ENCODE peak calls at places on chromosomes 3 and 15, in five cellular contexts. One of them, this sample, is unnamed.

GRCh38 chr3:119428538-119428937 is 34.9 kb downstream of the TMEM39A start:
- DNase-seq in MG63: no peak
- DNase-seq in NT2/D1: peak; percentile 25
- DNase-seq in brain microvascular endothelial cell: no peak
- DNase-seq in astrocyte: no peak
- DNase-seq in this sample: no peak

GRCh38 chr3:20043398-20043797 is 3.2 kb downstream of the KAT2B start:
- DNase-seq in MG63: peak; percentile 47
- DNase-seq in NT2/D1: no peak
- DNase-seq in brain microvascular endothelial cell: peak; percentile 17
- DNase-seq in astrocyte: no peak
- DNase-seq in this sample: peak; percentile 88

GRCh38 chr3:195662-196061 is 901 bp upstream of the CHL1 start:
- DNase-seq in MG63: no peak
- DNase-seq in NT2/D1: no peak
- DNase-seq in brain microvascular endothelial cell: no peak
- DNase-seq in astrocyte: no peak
- DNase-seq in this sample: no peak

GRCh38 chr15:63553388-63553791 is 43.8 kb upstream of the FBXL22 start:
- DNase-seq in MG63: peak; percentile 72
- DNase-seq in NT2/D1: no peak
- DNase-seq in brain microvascular endothelial cell: peak; percentile 95
- DNase-seq in astrocyte: peak; percentile 100
- DNase-seq in this sample: peak; percentile 31

GRCh38 chr3:152176241-152176640 is 92.5 kb upstream of the MBNL1 start:
- DNase-seq in MG63: no peak
- DNase-seq in NT2/D1: no peak
- DNase-seq in brain microvascular endothelial cell: peak; percentile 25
- DNase-seq in astrocyte: peak; percentile 85
- DNase-seq in this sample: no peak

GRCh38 chr3:25855281-25855680 is 65.4 kb downstream of the OXSM start:
- DNase-seq in MG63: no peak
- DNase-seq in NT2/D1: no peak
- DNase-seq in brain microvascular endothelial cell: peak; percentile 36
- DNase-seq in astrocyte: peak; percentile 53
- DNase-seq in this sample: no peak

GRCh38 chr3:64131755-64132154 is 93.5 kb downstream of the PRICKLE2 start:
- DNase-seq in MG63: no peak
- DNase-seq in NT2/D1: no peak
- DNase-seq in brain microvascular endothelial cell: no peak
- DNase-seq in astrocyte: no peak
- DNase-seq in this sample: no peak

GRCh38 chr3:11096266-11097135 is 57.8 kb upstream of the HRH1 start:
- DNase-seq in MG63: peak; percentile 94
- DNase-seq in NT2/D1: no peak
- DNase-seq in brain microvascular endothelial cell: peak; percentile 89
- DNase-seq in astrocyte: peak; percentile 87
- DNase-seq in this sample: peak; percentile 89

GRCh38 chr3:143040264-143040879 is 39.0 kb downstream of the U2SURP start:
- DNase-seq in MG63: no peak
- DNase-seq in NT2/D1: peak; percentile 28
- DNase-seq in brain microvascular endothelial cell: no peak
- DNase-seq in astrocyte: peak; percentile 19
- DNase-seq in this sample: no peak

GRCh38 chr3:103712320-103713008 is 1277.6 kb downstream of the ZPLD1 start:
- DNase-seq in MG63: no peak
- DNase-seq in NT2/D1: no peak
- DNase-seq in brain microvascular endothelial cell: peak; percentile 6
- DNase-seq in astrocyte: peak; percentile 59
- DNase-seq in this sample: no peak

GRCh38 chr3:158791259-158791920 is 10.5 kb upstream of the MFSD1 start:
- DNase-seq in MG63: peak; percentile 52
- DNase-seq in NT2/D1: no peak
- DNase-seq in brain microvascular endothelial cell: peak; percentile 67
- DNase-seq in astrocyte: peak; percentile 74
- DNase-seq in this sample: peak; percentile 32

GRCh38 chr15:71601038-71601869 is 209.1 kb upstream of the NR2E3 start:
- DNase-seq in MG63: no peak
- DNase-seq in NT2/D1: no peak
- DNase-seq in brain microvascular endothelial cell: no peak
- DNase-seq in astrocyte: no peak
- DNase-seq in this sample: no peak

GRCh38 chr15:81294501-81294850 is 29.5 kb downstream of the STARD5 start:
- DNase-seq in MG63: no peak
- DNase-seq in NT2/D1: no peak
- DNase-seq in brain microvascular endothelial cell: no peak
- DNase-seq in astrocyte: no peak
- DNase-seq in this sample: no peak

GRCh38 chr3:49412632-49413337 is 562 bp downstream of the TCTA start:
- DNase-seq in MG63: no peak
- DNase-seq in NT2/D1: no peak
- DNase-seq in brain microvascular endothelial cell: no peak
- DNase-seq in astrocyte: no peak
- DNase-seq in this sample: no peak

GRCh38 chr15:62063851-62064635 is 2.7 kb upstream of the C2CD4A start:
- DNase-seq in MG63: peak; percentile 67
- DNase-seq in NT2/D1: no peak
- DNase-seq in brain microvascular endothelial cell: peak; percentile 18
- DNase-seq in astrocyte: no peak
- DNase-seq in this sample: no peak

GRCh38 chr3:50428007-50428633 is 68.8 kb upstream of the TMEM115 start:
- DNase-seq in MG63: no peak
- DNase-seq in NT2/D1: no peak
- DNase-seq in brain microvascular endothelial cell: no peak
- DNase-seq in astrocyte: no peak
- DNase-seq in this sample: no peak

GRCh38 chr3:126266291-126266840 is 86.0 kb upstream of the ALDH1L1 start:
- DNase-seq in MG63: no peak
- DNase-seq in NT2/D1: no peak
- DNase-seq in brain microvascular endothelial cell: no peak
- DNase-seq in astrocyte: no peak
- DNase-seq in this sample: peak; percentile 90

GRCh38 chr3:128591728-128592426 is 58.7 kb downstream of the RPN1 start:
- DNase-seq in MG63: no peak
- DNase-seq in NT2/D1: no peak
- DNase-seq in brain microvascular endothelial cell: no peak
- DNase-seq in astrocyte: no peak
- DNase-seq in this sample: no peak

GRCh38 chr3:14570864-14571263 is 30.7 kb upstream of the GRIP2 start:
- DNase-seq in MG63: no peak
- DNase-seq in NT2/D1: no peak
- DNase-seq in brain microvascular endothelial cell: no peak
- DNase-seq in astrocyte: no peak
- DNase-seq in this sample: no peak

GRCh38 chr15:95812491-95812890 is 518.0 kb upstream of the NR2F2 start:
- DNase-seq in MG63: no peak
- DNase-seq in NT2/D1: no peak
- DNase-seq in brain microvascular endothelial cell: no peak
- DNase-seq in astrocyte: peak; percentile 58
- DNase-seq in this sample: no peak

GRCh38 chr3:138127636-138128365 is 4.4 kb downstream of the A4GNT start:
- DNase-seq in MG63: no peak
- DNase-seq in NT2/D1: no peak
- DNase-seq in brain microvascular endothelial cell: no peak
- DNase-seq in astrocyte: no peak
- DNase-seq in this sample: no peak

GRCh38 chr3:14548321-14548729 is 8.2 kb upstream of the GRIP2 start:
- DNase-seq in MG63: peak; percentile 30
- DNase-seq in NT2/D1: peak; percentile 54
- DNase-seq in brain microvascular endothelial cell: peak; percentile 65
- DNase-seq in astrocyte: peak; percentile 29
- DNase-seq in this sample: peak; percentile 68

GRCh38 chr3:98584563-98584962 is 8.8 kb downstream of the CPOX start:
- DNase-seq in MG63: no peak
- DNase-seq in NT2/D1: no peak
- DNase-seq in brain microvascular endothelial cell: no peak
- DNase-seq in astrocyte: no peak
- DNase-seq in this sample: no peak

GRCh38 chr3:9781978-9782575 is 10.2 kb downstream of the TADA3 start:
- DNase-seq in MG63: no peak
- DNase-seq in NT2/D1: no peak
- DNase-seq in brain microvascular endothelial cell: no peak
- DNase-seq in astrocyte: no peak
- DNase-seq in this sample: no peak

GRCh38 chr3:168094877-168095610 is 680 bp downstream of the GOLIM4 start:
- DNase-seq in MG63: peak; percentile 87
- DNase-seq in NT2/D1: peak; percentile 54
- DNase-seq in brain microvascular endothelial cell: peak; percentile 74
- DNase-seq in astrocyte: peak; percentile 52
- DNase-seq in this sample: peak; percentile 88

GRCh38 chr3:123695152-123695551 is 110.3 kb upstream of the HACD2 start:
- DNase-seq in MG63: no peak
- DNase-seq in NT2/D1: no peak
- DNase-seq in brain microvascular endothelial cell: no peak
- DNase-seq in astrocyte: no peak
- DNase-seq in this sample: no peak

GRCh38 chr15:72118400-72118978 is at the start of gene SENP8:
- DNase-seq in MG63: no peak
- DNase-seq in NT2/D1: no peak
- DNase-seq in brain microvascular endothelial cell: peak; percentile 80
- DNase-seq in astrocyte: no peak
- DNase-seq in this sample: no peak

GRCh38 chr3:23203651-23204111 is 554 bp downstream of the UBE2E2 start:
- DNase-seq in MG63: peak; percentile 8
- DNase-seq in NT2/D1: no peak
- DNase-seq in brain microvascular endothelial cell: peak; percentile 8
- DNase-seq in astrocyte: peak; percentile 1
- DNase-seq in this sample: peak; percentile 32

GRCh38 chr15:33191641-33192040 is 2.9 kb downstream of the FMN1 start:
- DNase-seq in MG63: no peak
- DNase-seq in NT2/D1: no peak
- DNase-seq in brain microvascular endothelial cell: no peak
- DNase-seq in astrocyte: no peak
- DNase-seq in this sample: no peak

GRCh38 chr15:76972420-76973361 is 22.2 kb upstream of the PSTPIP1 start:
- DNase-seq in MG63: no peak
- DNase-seq in NT2/D1: no peak
- DNase-seq in brain microvascular endothelial cell: peak; percentile 13
- DNase-seq in astrocyte: peak; percentile 26
- DNase-seq in this sample: no peak

GRCh38 chr3:158539414-158540014 is 31.5 kb upstream of the MLF1 start:
- DNase-seq in MG63: no peak
- DNase-seq in NT2/D1: peak; percentile 36
- DNase-seq in brain microvascular endothelial cell: peak; percentile 45
- DNase-seq in astrocyte: peak; percentile 25
- DNase-seq in this sample: no peak

DNA sequence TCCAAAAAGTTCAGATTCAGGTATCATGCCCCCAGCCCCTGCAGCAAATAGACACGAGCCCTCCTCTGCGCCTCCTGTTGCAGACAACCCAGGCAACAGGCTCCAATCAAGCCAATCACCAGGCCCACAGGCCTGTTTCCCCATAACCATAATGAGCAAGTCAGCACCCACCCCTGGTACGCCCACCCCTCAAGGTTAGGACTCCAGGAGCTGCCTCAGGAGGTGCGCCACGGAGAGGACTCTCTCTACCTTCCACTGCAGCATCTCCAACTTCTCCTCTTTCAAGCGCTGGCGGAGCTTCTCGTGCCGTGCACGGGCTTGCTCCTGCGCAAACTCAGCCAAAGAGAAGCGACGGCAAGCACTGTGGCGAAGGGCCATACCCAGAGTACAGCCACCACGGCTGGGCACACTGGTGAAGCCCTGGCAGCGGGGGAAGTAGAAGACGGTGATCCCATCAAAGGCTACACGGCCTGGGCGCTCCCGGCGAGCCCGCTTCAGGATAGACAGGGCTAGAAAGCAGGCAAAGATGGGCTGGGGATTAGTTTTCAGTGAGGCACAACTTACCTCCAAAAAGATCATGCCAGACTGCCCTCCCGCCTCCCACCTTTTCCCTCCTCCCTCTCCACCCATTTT is 8.5 kb downstream of the CSRNP1 start:
- DNase-seq in MG63: no peak
- DNase-seq in NT2/D1: no peak
- DNase-seq in brain microvascular endothelial cell: no peak
- DNase-seq in astrocyte: no peak
- DNase-seq in this sample: no peak
- H3K36me3 ChIP-seq in MG63: peaks cover 16% of the 10 kb centered on the region
- H3K36me3 ChIP-seq in NT2/D1: peaks cover 81% of the 10 kb centered on the region
- H3K36me3 ChIP-seq in brain microvascular endothelial cell: peaks cover 63% of the 10 kb centered on the region
- H3K36me3 ChIP-seq in astrocyte: peaks cover 60% of the 10 kb centered on the region
- H3K36me3 ChIP-seq in this sample: peaks cover 68% of the 10 kb centered on the region

DNA sequence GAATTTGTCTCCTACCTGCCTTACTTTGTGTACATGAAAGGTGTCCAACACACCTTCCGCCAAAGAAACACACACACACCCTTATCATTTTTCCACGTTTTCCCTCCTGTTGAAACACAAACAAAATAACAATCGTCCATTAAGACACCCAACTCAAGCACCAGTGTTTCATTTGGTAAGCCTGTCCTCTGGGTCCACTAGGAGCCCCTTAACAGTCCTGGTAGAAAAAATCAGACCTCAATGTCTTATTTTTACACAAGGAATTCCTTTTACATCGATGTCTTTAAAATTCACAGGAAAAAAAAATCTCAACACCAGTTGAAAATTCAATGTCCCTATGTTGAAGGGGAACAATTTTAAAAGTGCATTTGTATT is 4.0 kb downstream of the HES1 start:
- DNase-seq in MG63: no peak
- DNase-seq in NT2/D1: no peak
- DNase-seq in brain microvascular endothelial cell: no peak
- DNase-seq in astrocyte: peak; percentile 46
- DNase-seq in this sample: no peak
- H3K4me3 ChIP-seq in MG63: no peak overlapping the region
- H3K4me3 ChIP-seq in NT2/D1: no peak overlapping the region
- H3K4me3 ChIP-seq in brain microvascular endothelial cell: no peak overlapping the region
- H3K4me3 ChIP-seq in astrocyte: no peak overlapping the region
- H3K4me3 ChIP-seq in this sample: no peak overlapping the region

GRCh38 chr15:48422401-48422800 is 91.2 kb downstream of the DUT start:
- DNase-seq in MG63: no peak
- DNase-seq in NT2/D1: no peak
- DNase-seq in brain microvascular endothelial cell: no peak
- DNase-seq in astrocyte: no peak
- DNase-seq in this sample: no peak
- H3K36me3 ChIP-seq in MG63: peaks cover 100% of the 10 kb centered on the region
- H3K36me3 ChIP-seq in NT2/D1: peaks cover 28% of the 10 kb centered on the region
- H3K36me3 ChIP-seq in brain microvascular endothelial cell: peaks cover 94% of the 10 kb centered on the region
- H3K36me3 ChIP-seq in astrocyte: peaks cover 86% of the 10 kb centered on the region
- H3K36me3 ChIP-seq in this sample: peaks cover 98% of the 10 kb centered on the region

DNA sequence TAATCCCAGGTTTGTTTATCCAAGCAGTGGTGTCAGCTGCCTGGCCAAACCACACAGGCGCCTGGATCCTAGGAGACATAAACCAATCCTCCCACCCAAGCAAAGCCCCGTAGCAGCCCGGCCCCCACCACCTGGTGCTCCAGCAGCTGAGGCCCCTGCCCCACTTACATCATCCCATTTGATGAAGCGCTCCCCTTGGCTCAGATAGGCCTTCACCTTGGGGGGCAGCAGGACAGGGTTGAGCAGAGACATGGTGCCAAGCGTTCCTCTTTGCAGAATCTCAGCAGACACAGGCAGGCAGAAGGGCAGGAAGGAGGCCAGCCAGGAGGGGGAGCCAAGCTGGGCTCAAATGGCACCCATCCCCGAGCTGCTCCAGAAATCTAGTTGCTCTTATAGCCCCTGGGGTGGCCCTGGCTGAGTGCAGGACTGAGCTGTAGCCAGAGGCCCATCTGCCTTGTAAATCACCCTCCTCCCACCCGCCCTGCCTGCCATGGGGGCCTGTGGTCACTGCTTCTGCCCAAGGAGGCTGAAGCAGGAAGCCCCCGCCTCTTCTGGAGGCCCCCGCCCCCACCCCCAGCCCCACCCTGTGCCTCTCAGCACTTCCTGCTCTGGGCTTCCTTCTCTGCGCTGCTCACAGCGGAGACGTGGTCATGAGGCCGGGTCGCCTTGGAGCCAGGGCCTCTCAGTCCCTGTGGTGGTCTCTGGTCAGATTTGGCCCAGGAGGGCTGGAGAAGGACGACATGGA is at the start of gene PLCB2:
- DNase-seq in MG63: peak; percentile 30
- DNase-seq in NT2/D1: no peak
- DNase-seq in brain microvascular endothelial cell: no peak
- DNase-seq in astrocyte: no peak
- DNase-seq in this sample: peak; percentile 46
- H3K4me3 ChIP-seq in MG63: no peak within 1 kb of the TSS
- H3K4me3 ChIP-seq in NT2/D1: no peak within 1 kb of the TSS
- H3K4me3 ChIP-seq in brain microvascular endothelial cell: no peak within 1 kb of the TSS
- H3K4me3 ChIP-seq in astrocyte: no peak within 1 kb of the TSS
- H3K4me3 ChIP-seq in this sample: no peak within 1 kb of the TSS